ENCODE peak calls at places on chromosomes 16 and 17, in four cellular contexts. Q, G, H and Z are unnamed samples. For H3K4me1, the result is how much of the 10 kb centered on the place peaks cover.

GRCh38 chr16:78127130-78127529 is 27.7 kb downstream of the WWOX start:
- DNase-seq in Q (no peak), G (no peak), H (no peak), Z (no peak)

GRCh38 chr17:82212331-82213250 is at the start of gene CCDC57:
- DNase-seq in Q (no peak), G (no peak), H (peak), Z (no peak)

GRCh38 chr16:66682271-66682670 is 14.3 kb downstream of the CMTM4 start:
- DNase-seq in Q (no peak), G (no peak), H (no peak), Z (no peak)

GRCh38 chr17:62619413-62620155 is 7.9 kb upstream of the MRC2 start:
- DNase-seq in Q (no peak), G (no peak), H (peak), Z (no peak)

GRCh38 chr16:26453215-26453614 is 613.5 kb upstream of the C16orf82 start:
- DNase-seq in Q (no peak), G (no peak), H (no peak), Z (no peak)

GRCh38 chr16:84174396-84174795 is 12.5 kb downstream of the TAF1C start:
- DNase-seq in Q (no peak), G (no peak), H (no peak), Z (no peak)

GRCh38 chr17:4679652-4680051 is 24.3 kb downstream of the PELP1 start:
- DNase-seq in Q (no peak), G (no peak), H (no peak), Z (no peak)

GRCh38 chr16:31636433-31636832 is 108.7 kb downstream of the AHSP start:
- DNase-seq in Q (no peak), G (no peak), H (no peak), Z (no peak)

GRCh38 chr16:3051009-3051408 is 4.6 kb downstream of the MMP25 start:
- DNase-seq in Q (no peak), G (no peak), H (no peak), Z (no peak)

GRCh38 chr16:51276335-51276734 is 125.3 kb upstream of the SALL1 start:
- DNase-seq in Q (no peak), G (no peak), H (no peak), Z (no peak)

GRCh38 chr17:47850692-47851573 is at the start of gene SP6:
- DNase-seq in Q (peak), G (no peak), H (peak), Z (no peak)

GRCh38 chr17:56742601-56743000 is 91.1 kb downstream of the C17orf67 start:
- DNase-seq in Q (no peak), G (no peak), H (no peak), Z (no peak)

GRCh38 chr16:47196457-47196856 is 52.7 kb upstream of the NETO2 start:
- DNase-seq in Q (no peak), G (no peak), H (peak), Z (no peak)

GRCh38 chr17:82917656-82918345 is 78.0 kb upstream of the ZNF750 start:
- DNase-seq in Q (peak), G (no peak), H (peak), Z (no peak)

GRCh38 chr17:78132767-78133178 is 2.2 kb downstream of the TMC8 start:
- DNase-seq in Q (no peak), G (no peak), H (no peak), Z (no peak)

GRCh38 chr17:40992666-40993065 is 1.3 kb downstream of the KRTAP3-3 start:
- DNase-seq in Q (no peak), G (no peak), H (no peak), Z (no peak)

GRCh38 chr17:45052052-45052772 is 780 bp upstream of the DCAKD start:
- DNase-seq in Q (peak), G (peak), H (peak), Z (no peak)

GRCh38 chr16:53666816-53667415 is 36.7 kb downstream of the RPGRIP1L start:
- DNase-seq in Q (no peak), G (no peak), H (no peak), Z (no peak)

GRCh38 chr16:86117756-86118155 is 218.8 kb downstream of the IRF8 start:
- DNase-seq in Q (no peak), G (no peak), H (no peak), Z (no peak)

GRCh38 chr16:1348441-1348840 is 3.2 kb downstream of the TSR3 start:
- DNase-seq in Q (no peak), G (no peak), H (no peak), Z (no peak)

GRCh38 chr16:88530051-88530857 is 39.9 kb upstream of the ZC3H18 start:
- DNase-seq in Q (no peak), G (no peak), H (no peak), Z (no peak)

DNA sequence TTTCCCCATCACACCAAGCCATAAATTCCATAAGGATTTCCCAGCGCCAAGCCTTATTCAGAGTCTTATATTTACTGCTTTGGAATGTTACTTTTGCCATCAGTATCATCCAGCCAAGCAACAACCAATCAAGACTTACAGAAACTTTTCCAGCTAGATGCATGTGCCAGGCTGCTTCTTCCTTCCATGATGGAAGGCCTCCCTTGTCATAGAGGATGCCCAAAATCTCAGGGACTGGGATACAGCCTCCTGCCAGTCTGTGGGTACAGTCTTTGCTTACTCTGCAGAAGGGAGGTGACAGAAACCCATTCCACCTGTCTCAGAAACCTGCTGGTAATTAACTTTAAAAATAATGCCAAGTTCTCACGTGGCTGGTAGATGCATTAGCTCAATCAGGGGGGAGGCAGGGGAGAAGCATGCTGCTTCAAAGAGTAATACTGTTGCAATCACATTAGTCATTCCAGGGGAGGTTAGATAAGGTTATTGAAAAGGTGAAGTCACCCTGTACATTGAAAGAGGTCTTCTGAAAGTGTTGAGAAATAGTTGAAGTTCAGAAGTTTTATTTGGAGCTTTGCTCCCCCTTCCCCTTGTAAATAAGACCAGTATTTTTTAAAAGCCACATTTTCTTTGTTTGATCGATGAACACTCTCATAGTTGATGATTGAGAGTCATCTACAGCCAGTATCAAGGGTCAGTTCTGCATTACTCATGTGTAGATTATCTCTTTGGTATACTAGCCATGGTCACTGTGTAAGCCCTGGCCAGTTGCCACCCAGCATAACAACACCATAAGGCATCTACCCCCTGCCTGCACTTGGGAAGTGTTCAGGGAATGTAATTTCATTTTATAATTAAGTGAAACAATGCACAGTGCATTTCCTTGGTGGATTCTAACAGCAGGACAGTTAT is 22.2 kb downstream of the HLF start:
- DNase-seq in Q (no peak), G (no peak), H (no peak), Z (no peak)
- H3K4me1 ChIP-seq in Q (under half), G (under half), H (under half), Z (under half)

GRCh38 chr17:64380985-64381384 is 9.7 kb downstream of the PECAM1 start:
- DNase-seq in Q (no peak), G (no peak), H (no peak), Z (no peak)
- H3K4me1 ChIP-seq in Q (under half), G (under half), H (under half), Z (under half)

GRCh38 chr17:9986754-9987382 is 81.8 kb upstream of the RCVRN start:
- DNase-seq in Q (no peak), G (no peak), H (no peak), Z (no peak)

GRCh38 chr17:9982159-9982558 is 77.1 kb upstream of the RCVRN start:
- DNase-seq in Q (no peak), G (no peak), H (peak), Z (no peak)

GRCh38 chr17:9984768-9985167 is 79.7 kb upstream of the RCVRN start:
- DNase-seq in Q (no peak), G (no peak), H (no peak), Z (no peak)

GRCh38 chr17:9987779-9988585 is 82.9 kb upstream of the RCVRN start:
- DNase-seq in Q (no peak), G (no peak), H (peak), Z (no peak)

GRCh38 chr17:9985622-9986021 is 80.6 kb upstream of the RCVRN start:
- DNase-seq in Q (no peak), G (no peak), H (no peak), Z (no peak)
- H3K4me1 ChIP-seq in Q (under half), G (under half), H (under half), Z (under half)

GRCh38 chr16:4213721-4214120 is 28.2 kb downstream of the SRL start:
- DNase-seq in Q (no peak), G (no peak), H (no peak), Z (no peak)

GRCh38 chr16:4215106-4215505 is 26.8 kb downstream of the SRL start:
- DNase-seq in Q (no peak), G (no peak), H (no peak), Z (no peak)

GRCh38 chr16:4212207-4212933 is 29.5 kb downstream of the SRL start:
- DNase-seq in Q (no peak), G (peak), H (no peak), Z (peak)

GRCh38 chr16:4212934-4213296 is 29.0 kb downstream of the SRL start:
- DNase-seq in Q (no peak), G (no peak), H (no peak), Z (no peak)

GRCh38 chr16:4214215-4214621 is 27.7 kb downstream of the SRL start:
- DNase-seq in Q (no peak), G (no peak), H (no peak), Z (peak)
- H3K4me1 ChIP-seq in Q (under half), G (under half), H (under half), Z (under half)

GRCh38 chr17:57889252-57889651 is 39.4 kb upstream of the MRPS23 start:
- DNase-seq in Q (no peak), G (no peak), H (no peak), Z (no peak)
- H3K4me1 ChIP-seq in Q (under half), G (under half), H (under half), Z (under half)

DNA sequence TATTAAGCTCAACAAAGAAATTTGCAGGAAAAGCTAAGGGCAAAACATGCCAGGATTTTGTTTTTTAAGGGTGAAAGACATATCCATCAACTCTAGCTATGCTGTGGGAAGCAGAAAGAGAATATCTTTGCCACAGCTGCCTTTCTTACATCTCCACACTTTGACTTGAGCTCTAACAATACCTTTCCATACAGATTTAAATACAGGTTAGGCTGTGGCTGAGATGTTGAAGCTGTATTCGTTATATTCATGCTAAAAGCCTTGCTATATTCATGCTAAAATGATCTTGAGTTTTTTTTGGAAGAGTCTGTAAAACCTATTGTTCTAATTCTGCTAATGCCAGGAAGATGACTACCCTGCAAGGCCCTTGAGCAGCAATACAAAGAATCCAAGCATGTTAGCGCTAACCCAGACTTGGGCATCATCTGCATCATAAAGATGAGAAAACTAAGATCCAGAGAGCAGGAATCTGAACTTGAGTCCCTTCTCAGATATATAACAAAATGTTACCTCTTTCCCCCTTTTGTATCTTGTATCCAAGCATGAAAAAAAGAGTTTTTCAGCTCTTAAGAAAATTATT is 204.8 kb upstream of the C17orf78 start:
- DNase-seq in Q (no peak), G (no peak), H (no peak), Z (no peak)
- H3K4me1 ChIP-seq in Q (under half), G (under half), H (under half), Z (under half)

GRCh38 chr17:80491478-80492342 is 15.3 kb upstream of the NPTX1 start:
- DNase-seq in Q (no peak), G (no peak), H (peak), Z (no peak)
- H3K4me1 ChIP-seq in Q (under half), G (under half), H (under half), Z (under half)